ENCODE peak calls at places on chromosomes 4 and X, in six cellular contexts. One of them, this sample, is unnamed.

GRCh38 chrX:44002569-44002968 is 29.4 kb upstream of the NDP start:
- DNase-seq in T-helper 1 cell: no peak
- DNase-seq in CD8-positive, alpha-beta T cell: no peak
- DNase-seq in stimulated activated CD8-positive, alpha-beta memory T cell treated with anti-CD3 and anti-CD28 coated beads, Interleukin-4, amount 100 ng/mL, for 4 hours: no peak
- DNase-seq in DMS79: no peak
- DNase-seq in GM10248: no peak
- DNase-seq in this sample: no peak

GRCh38 chrX:106874075-106874474 is 29.1 kb downstream of the RIPPLY1 start:
- DNase-seq in T-helper 1 cell: no peak
- DNase-seq in stimulated activated CD8-positive, alpha-beta memory T cell treated with anti-CD3 and anti-CD28 coated beads, Interleukin-4, amount 100 ng/mL, for 4 hours: no peak
- DNase-seq in GM10248: peak; percentile 13
- DNase-seq in CD8-positive, alpha-beta T cell: no peak
- DNase-seq in DMS79: no peak
- DNase-seq in this sample: no peak

GRCh38 chrX:25034889-25035288 is 19.1 kb upstream of the ARX start:
- DNase-seq in DMS79: no peak
- DNase-seq in GM10248: no peak
- DNase-seq in CD8-positive, alpha-beta T cell: no peak
- DNase-seq in stimulated activated CD8-positive, alpha-beta memory T cell treated with anti-CD3 and anti-CD28 coated beads, Interleukin-4, amount 100 ng/mL, for 4 hours: no peak
- DNase-seq in T-helper 1 cell: no peak
- DNase-seq in this sample: no peak

GRCh38 chr4:159487284-159487747 is 384.4 kb downstream of the RAPGEF2 start:
- DNase-seq in GM10248: peak; percentile 54
- DNase-seq in stimulated activated CD8-positive, alpha-beta memory T cell treated with anti-CD3 and anti-CD28 coated beads, Interleukin-4, amount 100 ng/mL, for 4 hours: no peak
- DNase-seq in DMS79: no peak
- DNase-seq in CD8-positive, alpha-beta T cell: no peak
- DNase-seq in T-helper 1 cell: no peak
- DNase-seq in this sample: peak; percentile 3

GRCh38 chrX:418927-419729 is 32.4 kb upstream of the PPP2R3B start:
- DNase-seq in GM10248: no peak
- DNase-seq in T-helper 1 cell: no peak
- DNase-seq in stimulated activated CD8-positive, alpha-beta memory T cell treated with anti-CD3 and anti-CD28 coated beads, Interleukin-4, amount 100 ng/mL, for 4 hours: no peak
- DNase-seq in CD8-positive, alpha-beta T cell: no peak
- DNase-seq in DMS79: no peak
- DNase-seq in this sample: no peak

GRCh38 chr4:107304699-107305286 is 268.7 kb upstream of the DKK2 start:
- DNase-seq in GM10248: no peak
- DNase-seq in CD8-positive, alpha-beta T cell: no peak
- DNase-seq in DMS79: no peak
- DNase-seq in T-helper 1 cell: no peak
- DNase-seq in stimulated activated CD8-positive, alpha-beta memory T cell treated with anti-CD3 and anti-CD28 coated beads, Interleukin-4, amount 100 ng/mL, for 4 hours: no peak
- DNase-seq in this sample: no peak

GRCh38 chrX:40097492-40098263 is at the start of gene BCOR:
- DNase-seq in T-helper 1 cell: peak; percentile 65
- DNase-seq in GM10248: no peak
- DNase-seq in stimulated activated CD8-positive, alpha-beta memory T cell treated with anti-CD3 and anti-CD28 coated beads, Interleukin-4, amount 100 ng/mL, for 4 hours: peak; percentile 58
- DNase-seq in DMS79: no peak
- DNase-seq in CD8-positive, alpha-beta T cell: peak; percentile 71
- DNase-seq in this sample: peak; percentile 74

GRCh38 chr4:8204576-8205227 is 5.6 kb downstream of the SH3TC1 start:
- DNase-seq in stimulated activated CD8-positive, alpha-beta memory T cell treated with anti-CD3 and anti-CD28 coated beads, Interleukin-4, amount 100 ng/mL, for 4 hours: no peak
- DNase-seq in T-helper 1 cell: no peak
- DNase-seq in GM10248: no peak
- DNase-seq in CD8-positive, alpha-beta T cell: no peak
- DNase-seq in DMS79: no peak
- DNase-seq in this sample: no peak

GRCh38 chr4:171101845-171102244 is 711.4 kb upstream of the GALNTL6 start:
- DNase-seq in DMS79: no peak
- DNase-seq in GM10248: no peak
- DNase-seq in CD8-positive, alpha-beta T cell: no peak
- DNase-seq in stimulated activated CD8-positive, alpha-beta memory T cell treated with anti-CD3 and anti-CD28 coated beads, Interleukin-4, amount 100 ng/mL, for 4 hours: no peak
- DNase-seq in T-helper 1 cell: no peak
- DNase-seq in this sample: no peak

GRCh38 chrX:49230500-49231232 is 2.5 kb downstream of the CACNA1F start:
- DNase-seq in CD8-positive, alpha-beta T cell: peak; percentile 55
- DNase-seq in stimulated activated CD8-positive, alpha-beta memory T cell treated with anti-CD3 and anti-CD28 coated beads, Interleukin-4, amount 100 ng/mL, for 4 hours: peak; percentile 25
- DNase-seq in T-helper 1 cell: peak; percentile 35
- DNase-seq in DMS79: peak; percentile 71
- DNase-seq in GM10248: peak; percentile 78
- DNase-seq in this sample: peak; percentile 69

GRCh38 chrX:72027914-72028307 is 103.8 kb downstream of the RTL5 start:
- DNase-seq in CD8-positive, alpha-beta T cell: no peak
- DNase-seq in stimulated activated CD8-positive, alpha-beta memory T cell treated with anti-CD3 and anti-CD28 coated beads, Interleukin-4, amount 100 ng/mL, for 4 hours: no peak
- DNase-seq in DMS79: no peak
- DNase-seq in T-helper 1 cell: no peak
- DNase-seq in GM10248: no peak
- DNase-seq in this sample: no peak

GRCh38 chr4:139791681-139792080 is 126.1 kb downstream of the MGST2 start:
- DNase-seq in stimulated activated CD8-positive, alpha-beta memory T cell treated with anti-CD3 and anti-CD28 coated beads, Interleukin-4, amount 100 ng/mL, for 4 hours: no peak
- DNase-seq in T-helper 1 cell: no peak
- DNase-seq in GM10248: no peak
- DNase-seq in DMS79: no peak
- DNase-seq in CD8-positive, alpha-beta T cell: no peak
- DNase-seq in this sample: no peak

GRCh38 chr4:136690363-136690762 is 841.9 kb downstream of the PCDH18 start:
- DNase-seq in stimulated activated CD8-positive, alpha-beta memory T cell treated with anti-CD3 and anti-CD28 coated beads, Interleukin-4, amount 100 ng/mL, for 4 hours: no peak
- DNase-seq in CD8-positive, alpha-beta T cell: no peak
- DNase-seq in T-helper 1 cell: no peak
- DNase-seq in GM10248: no peak
- DNase-seq in DMS79: no peak
- DNase-seq in this sample: no peak

GRCh38 chrX:135522132-135522530 is 1.7 kb downstream of the INTS6L start:
- DNase-seq in T-helper 1 cell: no peak
- DNase-seq in DMS79: no peak
- DNase-seq in CD8-positive, alpha-beta T cell: no peak
- DNase-seq in stimulated activated CD8-positive, alpha-beta memory T cell treated with anti-CD3 and anti-CD28 coated beads, Interleukin-4, amount 100 ng/mL, for 4 hours: no peak
- DNase-seq in GM10248: no peak
- DNase-seq in this sample: no peak

GRCh38 chr4:14853186-14853946 is 148.9 kb upstream of the CPEB2 start:
- DNase-seq in T-helper 1 cell: no peak
- DNase-seq in CD8-positive, alpha-beta T cell: no peak
- DNase-seq in DMS79: no peak
- DNase-seq in stimulated activated CD8-positive, alpha-beta memory T cell treated with anti-CD3 and anti-CD28 coated beads, Interleukin-4, amount 100 ng/mL, for 4 hours: no peak
- DNase-seq in GM10248: no peak
- DNase-seq in this sample: no peak

GRCh38 chr4:131427000-131427399 is 1722.1 kb upstream of the PCDH10 start:
- DNase-seq in CD8-positive, alpha-beta T cell: no peak
- DNase-seq in GM10248: no peak
- DNase-seq in stimulated activated CD8-positive, alpha-beta memory T cell treated with anti-CD3 and anti-CD28 coated beads, Interleukin-4, amount 100 ng/mL, for 4 hours: no peak
- DNase-seq in DMS79: no peak
- DNase-seq in T-helper 1 cell: no peak
- DNase-seq in this sample: no peak

GRCh38 chr4:94757192-94758140 is at the start of gene BMPR1B:
- DNase-seq in GM10248: peak; percentile 13
- DNase-seq in DMS79: no peak
- DNase-seq in T-helper 1 cell: no peak
- DNase-seq in stimulated activated CD8-positive, alpha-beta memory T cell treated with anti-CD3 and anti-CD28 coated beads, Interleukin-4, amount 100 ng/mL, for 4 hours: no peak
- DNase-seq in CD8-positive, alpha-beta T cell: no peak
- DNase-seq in this sample: no peak

GRCh38 chr4:124937993-124938392 is 225.5 kb upstream of the ANKRD50 start:
- DNase-seq in CD8-positive, alpha-beta T cell: no peak
- DNase-seq in GM10248: no peak
- DNase-seq in DMS79: no peak
- DNase-seq in T-helper 1 cell: no peak
- DNase-seq in stimulated activated CD8-positive, alpha-beta memory T cell treated with anti-CD3 and anti-CD28 coated beads, Interleukin-4, amount 100 ng/mL, for 4 hours: no peak
- DNase-seq in this sample: no peak

GRCh38 chr4:26020896-26021295 is 106.9 kb downstream of the SMIM20 start:
- DNase-seq in DMS79: no peak
- DNase-seq in stimulated activated CD8-positive, alpha-beta memory T cell treated with anti-CD3 and anti-CD28 coated beads, Interleukin-4, amount 100 ng/mL, for 4 hours: no peak
- DNase-seq in CD8-positive, alpha-beta T cell: no peak
- DNase-seq in T-helper 1 cell: no peak
- DNase-seq in GM10248: no peak
- DNase-seq in this sample: no peak

GRCh38 chr4:79959652-79960051 is 113.4 kb downstream of the ANTXR2 start:
- DNase-seq in stimulated activated CD8-positive, alpha-beta memory T cell treated with anti-CD3 and anti-CD28 coated beads, Interleukin-4, amount 100 ng/mL, for 4 hours: no peak
- DNase-seq in T-helper 1 cell: no peak
- DNase-seq in CD8-positive, alpha-beta T cell: no peak
- DNase-seq in DMS79: no peak
- DNase-seq in GM10248: no peak
- DNase-seq in this sample: no peak

GRCh38 chr4:124970011-124970410 is 257.5 kb upstream of the ANKRD50 start:
- DNase-seq in GM10248: no peak
- DNase-seq in DMS79: no peak
- DNase-seq in CD8-positive, alpha-beta T cell: no peak
- DNase-seq in T-helper 1 cell: no peak
- DNase-seq in stimulated activated CD8-positive, alpha-beta memory T cell treated with anti-CD3 and anti-CD28 coated beads, Interleukin-4, amount 100 ng/mL, for 4 hours: no peak
- DNase-seq in this sample: no peak

GRCh38 chr4:90503677-90504076 is 376.5 kb downstream of the CCSER1 start:
- DNase-seq in GM10248: no peak
- DNase-seq in T-helper 1 cell: no peak
- DNase-seq in DMS79: no peak
- DNase-seq in CD8-positive, alpha-beta T cell: no peak
- DNase-seq in stimulated activated CD8-positive, alpha-beta memory T cell treated with anti-CD3 and anti-CD28 coated beads, Interleukin-4, amount 100 ng/mL, for 4 hours: no peak
- DNase-seq in this sample: no peak

GRCh38 chrX:122907375-122907774 is 276.7 kb upstream of the GRIA3 start:
- DNase-seq in DMS79: no peak
- DNase-seq in T-helper 1 cell: no peak
- DNase-seq in CD8-positive, alpha-beta T cell: no peak
- DNase-seq in GM10248: no peak
- DNase-seq in stimulated activated CD8-positive, alpha-beta memory T cell treated with anti-CD3 and anti-CD28 coated beads, Interleukin-4, amount 100 ng/mL, for 4 hours: no peak
- DNase-seq in this sample: no peak

GRCh38 chrX:108270280-108270679 is 167.9 kb downstream of the COL4A6 start:
- DNase-seq in DMS79: peak; percentile 76
- DNase-seq in T-helper 1 cell: no peak
- DNase-seq in GM10248: no peak
- DNase-seq in stimulated activated CD8-positive, alpha-beta memory T cell treated with anti-CD3 and anti-CD28 coated beads, Interleukin-4, amount 100 ng/mL, for 4 hours: no peak
- DNase-seq in CD8-positive, alpha-beta T cell: no peak
- DNase-seq in this sample: no peak

GRCh38 chrX:10615931-10616780 is 4.2 kb downstream of the MID1 start:
- DNase-seq in stimulated activated CD8-positive, alpha-beta memory T cell treated with anti-CD3 and anti-CD28 coated beads, Interleukin-4, amount 100 ng/mL, for 4 hours: no peak
- DNase-seq in DMS79: no peak
- DNase-seq in CD8-positive, alpha-beta T cell: no peak
- DNase-seq in T-helper 1 cell: no peak
- DNase-seq in GM10248: peak; percentile 41
- DNase-seq in this sample: no peak

This sample was measured in GM06990.